ENCODE peak calls at places on chromosomes 1 and 21, in nine cellular contexts. One of them, this sample, is unnamed.

GRCh38 chr1:94039514-94039870 is 81.5 kb downstream of the ABCA4 start:
- DNase-seq in stimulated activated CD4-positive, alpha-beta T cell treated with anti-CD3 and anti-CD28 coated beads, TNF-alpha, amount 100 ng/mL, for 4 hours: peak
- DNase-seq in natural killer cell treated with Interleukin-12 subunit alpha and Interleukin-12 subunit beta and Interleukin-15 and Interleukin-18, amount 100 ng/mL, for 72 hours: no peak
- DNase-seq in COR-L47: peak
- DNase-seq in NCI-H1436: peak
- DNase-seq in left ventricle myocardium inferior: peak
- DNase-seq in GM04503: no peak
- DNase-seq in activated CD8-positive, alpha-beta memory T cell treated with anti-CD3 and anti-CD28 coated beads for 1 hour: peak
- DNase-seq in GM03348: peak
- DNase-seq in this sample: peak

GRCh38 chr1:179774033-179774432 is 30.9 kb downstream of the FAM163A start:
- DNase-seq in stimulated activated CD4-positive, alpha-beta T cell treated with anti-CD3 and anti-CD28 coated beads, TNF-alpha, amount 100 ng/mL, for 4 hours: no peak
- DNase-seq in natural killer cell treated with Interleukin-12 subunit alpha and Interleukin-12 subunit beta and Interleukin-15 and Interleukin-18, amount 100 ng/mL, for 72 hours: no peak
- DNase-seq in COR-L47: no peak
- DNase-seq in NCI-H1436: peak
- DNase-seq in left ventricle myocardium inferior: no peak
- DNase-seq in GM04503: no peak
- DNase-seq in activated CD8-positive, alpha-beta memory T cell treated with anti-CD3 and anti-CD28 coated beads for 1 hour: no peak
- DNase-seq in GM03348: no peak
- DNase-seq in this sample: no peak

GRCh38 chr1:204896023-204896422 is 25.4 kb downstream of the NFASC start:
- DNase-seq in stimulated activated CD4-positive, alpha-beta T cell treated with anti-CD3 and anti-CD28 coated beads, TNF-alpha, amount 100 ng/mL, for 4 hours: no peak
- DNase-seq in natural killer cell treated with Interleukin-12 subunit alpha and Interleukin-12 subunit beta and Interleukin-15 and Interleukin-18, amount 100 ng/mL, for 72 hours: no peak
- DNase-seq in COR-L47: no peak
- DNase-seq in NCI-H1436: no peak
- DNase-seq in left ventricle myocardium inferior: no peak
- DNase-seq in GM04503: no peak
- DNase-seq in activated CD8-positive, alpha-beta memory T cell treated with anti-CD3 and anti-CD28 coated beads for 1 hour: no peak
- DNase-seq in GM03348: no peak
- DNase-seq in this sample: no peak

GRCh38 chr1:20080441-20081330 is 10.7 kb downstream of the PLA2G5 start:
- DNase-seq in stimulated activated CD4-positive, alpha-beta T cell treated with anti-CD3 and anti-CD28 coated beads, TNF-alpha, amount 100 ng/mL, for 4 hours: no peak
- DNase-seq in natural killer cell treated with Interleukin-12 subunit alpha and Interleukin-12 subunit beta and Interleukin-15 and Interleukin-18, amount 100 ng/mL, for 72 hours: peak
- DNase-seq in COR-L47: no peak
- DNase-seq in NCI-H1436: no peak
- DNase-seq in left ventricle myocardium inferior: no peak
- DNase-seq in GM04503: no peak
- DNase-seq in activated CD8-positive, alpha-beta memory T cell treated with anti-CD3 and anti-CD28 coated beads for 1 hour: peak
- DNase-seq in GM03348: no peak
- DNase-seq in this sample: no peak

GRCh38 chr1:204102719-204103118 is 29.8 kb downstream of the SOX13 start:
- DNase-seq in stimulated activated CD4-positive, alpha-beta T cell treated with anti-CD3 and anti-CD28 coated beads, TNF-alpha, amount 100 ng/mL, for 4 hours: no peak
- DNase-seq in natural killer cell treated with Interleukin-12 subunit alpha and Interleukin-12 subunit beta and Interleukin-15 and Interleukin-18, amount 100 ng/mL, for 72 hours: no peak
- DNase-seq in COR-L47: no peak
- DNase-seq in NCI-H1436: no peak
- DNase-seq in left ventricle myocardium inferior: no peak
- DNase-seq in GM04503: no peak
- DNase-seq in activated CD8-positive, alpha-beta memory T cell treated with anti-CD3 and anti-CD28 coated beads for 1 hour: no peak
- DNase-seq in GM03348: no peak
- DNase-seq in this sample: no peak

GRCh38 chr21:29181799-29182470 is 51.5 kb downstream of the MAP3K7CL start:
- DNase-seq in stimulated activated CD4-positive, alpha-beta T cell treated with anti-CD3 and anti-CD28 coated beads, TNF-alpha, amount 100 ng/mL, for 4 hours: no peak
- DNase-seq in natural killer cell treated with Interleukin-12 subunit alpha and Interleukin-12 subunit beta and Interleukin-15 and Interleukin-18, amount 100 ng/mL, for 72 hours: no peak
- DNase-seq in COR-L47: no peak
- DNase-seq in NCI-H1436: no peak
- DNase-seq in left ventricle myocardium inferior: no peak
- DNase-seq in GM04503: peak
- DNase-seq in activated CD8-positive, alpha-beta memory T cell treated with anti-CD3 and anti-CD28 coated beads for 1 hour: no peak
- DNase-seq in GM03348: peak
- DNase-seq in this sample: peak

GRCh38 chr1:16015960-16016901 is 1.6 kb downstream of the HSPB7 start:
- DNase-seq in stimulated activated CD4-positive, alpha-beta T cell treated with anti-CD3 and anti-CD28 coated beads, TNF-alpha, amount 100 ng/mL, for 4 hours: no peak
- DNase-seq in natural killer cell treated with Interleukin-12 subunit alpha and Interleukin-12 subunit beta and Interleukin-15 and Interleukin-18, amount 100 ng/mL, for 72 hours: no peak
- DNase-seq in COR-L47: no peak
- DNase-seq in NCI-H1436: no peak
- DNase-seq in left ventricle myocardium inferior: peak
- DNase-seq in GM04503: no peak
- DNase-seq in activated CD8-positive, alpha-beta memory T cell treated with anti-CD3 and anti-CD28 coated beads for 1 hour: no peak
- DNase-seq in GM03348: no peak
- DNase-seq in this sample: peak

GRCh38 chr1:164155337-164155850 is 403.6 kb upstream of the PBX1 start:
- DNase-seq in stimulated activated CD4-positive, alpha-beta T cell treated with anti-CD3 and anti-CD28 coated beads, TNF-alpha, amount 100 ng/mL, for 4 hours: no peak
- DNase-seq in natural killer cell treated with Interleukin-12 subunit alpha and Interleukin-12 subunit beta and Interleukin-15 and Interleukin-18, amount 100 ng/mL, for 72 hours: no peak
- DNase-seq in COR-L47: no peak
- DNase-seq in NCI-H1436: no peak
- DNase-seq in left ventricle myocardium inferior: no peak
- DNase-seq in GM04503: no peak
- DNase-seq in activated CD8-positive, alpha-beta memory T cell treated with anti-CD3 and anti-CD28 coated beads for 1 hour: no peak
- DNase-seq in GM03348: no peak
- DNase-seq in this sample: no peak

GRCh38 chr1:50620680-50621329 is 197.6 kb upstream of the DMRTA2 start:
- DNase-seq in stimulated activated CD4-positive, alpha-beta T cell treated with anti-CD3 and anti-CD28 coated beads, TNF-alpha, amount 100 ng/mL, for 4 hours: no peak
- DNase-seq in natural killer cell treated with Interleukin-12 subunit alpha and Interleukin-12 subunit beta and Interleukin-15 and Interleukin-18, amount 100 ng/mL, for 72 hours: no peak
- DNase-seq in COR-L47: peak
- DNase-seq in NCI-H1436: no peak
- DNase-seq in left ventricle myocardium inferior: no peak
- DNase-seq in GM04503: no peak
- DNase-seq in activated CD8-positive, alpha-beta memory T cell treated with anti-CD3 and anti-CD28 coated beads for 1 hour: no peak
- DNase-seq in GM03348: peak
- DNase-seq in this sample: peak